ENCODE peak calls at places on chromosomes 1 and 21, in six cellular contexts. F is pancreas; Y is endothelial cell; Z is HFF-Myc; X is activated CD8-positive, alpha-beta T cell treated with anti-CD3 and anti-CD28 coated beads for 36 hours; N is fibroblast of lung. K is an unnamed sample.

GRCh38 chr1:224497714-224498573 is 63.3 kb upstream of the WDR26 start:
- DNase-seq in F (peak), Y (no peak), Z (no peak), X (peak), N (peak), K (peak)

GRCh38 chr21:36820176-36821031 is 121.5 kb downstream of the SIM2 start:
- DNase-seq in F (no peak), Y (no peak), Z (no peak), X (no peak), N (no peak), K (no peak)

GRCh38 chr1:30778156-30778978 is 20.8 kb upstream of the LAPTM5 start:
- DNase-seq in F (no peak), Y (no peak), Z (peak), X (peak), N (peak), K (no peak)

GRCh38 chr1:143497374-143497747 is 474.4 kb downstream of the FAM72C start:
- DNase-seq in F (peak), Y (no peak), Z (no peak), X (no peak), N (no peak), K (no peak)

GRCh38 chr1:161365207-161365606 is 2.5 kb downstream of the CFAP126 start:
- DNase-seq in F (no peak), Y (no peak), Z (no peak), X (no peak), N (no peak), K (no peak)

GRCh38 chr1:905811-906531 is 17.8 kb upstream of the SAMD11 start:
- DNase-seq in F (peak), Y (no peak), Z (no peak), X (no peak), N (no peak), K (no peak)

GRCh38 chr1:7117599-7118281 is 332.5 kb downstream of the CAMTA1 start:
- DNase-seq in F (no peak), Y (peak), Z (peak), X (no peak), N (peak), K (peak)

GRCh38 chr1:3471356-3472087 is 17.1 kb downstream of the ARHGEF16 start:
- DNase-seq in F (no peak), Y (peak), Z (no peak), X (no peak), N (peak), K (no peak)

GRCh38 chr21:43721225-43721605 is 2.3 kb downstream of the PDXK start:
- DNase-seq in F (no peak), Y (no peak), Z (no peak), X (no peak), N (no peak), K (no peak)

GRCh38 chr1:17265162-17265561 is 16.3 kb downstream of the PADI3 start:
- DNase-seq in F (no peak), Y (no peak), Z (no peak), X (no peak), N (no peak), K (no peak)

GRCh38 chr1:9603766-9604753 is 15.3 kb downstream of the TMEM201 start:
- DNase-seq in F (no peak), Y (no peak), Z (no peak), X (no peak), N (peak), K (no peak)
- TF ChIP-seq CTCF in F (no peak), Y (no peak), Z (no peak), X (no peak), N (no peak), K (no peak)

GRCh38 chr1:37811027-37811655 is 3.1 kb upstream of the YRDC start:
- DNase-seq in F (peak), Y (peak), Z (peak), X (peak), N (peak), K (no peak)
- TF ChIP-seq CTCF in F (peak), Y (peak), Z (peak), X (peak), N (peak), K (peak)

GRCh38 chr1:147515046-147515869 is 26.0 kb upstream of the BCL9 start:
- DNase-seq in F (peak), Y (peak), Z (peak), X (peak), N (peak), K (no peak)
- TF ChIP-seq CTCF in F (no peak), Y (no peak), Z (peak), X (no peak), N (no peak), K (no peak)

GRCh38 chr1:26285366-26286063 is 5.6 kb downstream of the SH3BGRL3 start:
- DNase-seq in F (no peak), Y (peak), Z (no peak), X (peak), N (no peak), K (no peak)

GRCh38 chr1:26283871-26284596 is 4.1 kb downstream of the SH3BGRL3 start:
- DNase-seq in F (no peak), Y (no peak), Z (no peak), X (peak), N (no peak), K (no peak)

GRCh38 chr1:26286064-26286416 is 6.2 kb downstream of the SH3BGRL3 start:
- DNase-seq in F (no peak), Y (no peak), Z (no peak), X (no peak), N (no peak), K (no peak)

GRCh38 chr1:26283226-26283853 is 3.5 kb downstream of the SH3BGRL3 start:
- DNase-seq in F (no peak), Y (no peak), Z (no peak), X (no peak), N (no peak), K (no peak)

GRCh38 chr1:26284597-26285351 is 4.9 kb downstream of the SH3BGRL3 start:
- DNase-seq in F (peak), Y (peak), Z (peak), X (peak), N (peak), K (peak)
- TF ChIP-seq CTCF in F (peak), Y (peak), Z (peak), X (peak), N (peak), K (peak)

GRCh38 chr1:70033934-70034333 is 171.4 kb downstream of the LRRC40 start:
- DNase-seq in F (no peak), Y (no peak), Z (no peak), X (no peak), N (no peak), K (no peak)

GRCh38 chr1:70034403-70034802 is 171.0 kb downstream of the LRRC40 start:
- DNase-seq in F (no peak), Y (peak), Z (peak), X (no peak), N (peak), K (peak)

GRCh38 chr1:70038025-70038424 is 167.4 kb downstream of the LRRC40 start:
- DNase-seq in F (no peak), Y (no peak), Z (no peak), X (no peak), N (no peak), K (no peak)

GRCh38 chr1:70033266-70033873 is 172.0 kb downstream of the LRRC40 start:
- DNase-seq in F (no peak), Y (no peak), Z (no peak), X (no peak), N (no peak), K (no peak)
- TF ChIP-seq CTCF in F (no peak), Y (no peak), Z (no peak), X (no peak), N (no peak), K (no peak)

K was measured in AG04449.